ENCODE peak calls at places on chromosomes 1 and 21, in five cellular contexts. J is epithelial cell of proximal tubule, Z is RWPE2, L is GM13976, W is A549. E is an unnamed sample.

GRCh38 chr1:2803086-2803930 is 1.8 kb upstream of the TTC34 start:
- DNase-seq in L (no peak), W (no peak), J (no peak), Z (peak), E (peak)

GRCh38 chr1:219124163-219124562 is 49.5 kb upstream of the LYPLAL1 start:
- DNase-seq in W (no peak), J (no peak), L (no peak), Z (no peak), E (no peak)

GRCh38 chr1:18949689-18950414 is 6.6 kb downstream of the IFFO2 start:
- DNase-seq in L (peak), J (no peak), W (peak), Z (no peak), E (no peak)

GRCh38 chr21:28444567-28444966 is 548.1 kb downstream of the LTN1 start:
- DNase-seq in L (no peak), W (no peak), Z (no peak), J (no peak), E (no peak)

GRCh38 chr1:151222130-151222529 is 23.8 kb downstream of the PIP5K1A start:
- DNase-seq in W (no peak), L (no peak), Z (no peak), J (peak), E (no peak)

GRCh38 chr1:94690033-94690712 is 130.0 kb upstream of the SLC44A3 start:
- DNase-seq in L (no peak), J (no peak), Z (no peak), W (no peak), E (no peak)

GRCh38 chr1:156551866-156552265 is 20.5 kb downstream of the IQGAP3 start:
- DNase-seq in L (no peak), W (peak), J (peak), Z (no peak), E (no peak)

GRCh38 chr1:51750218-51750617 is 128.3 kb downstream of the NRDC start:
- DNase-seq in W (no peak), J (no peak), L (no peak), Z (no peak), E (no peak)

GRCh38 chr1:177923441-177923840 is 46.4 kb downstream of the SEC16B start:
- DNase-seq in W (no peak), J (no peak), Z (no peak), L (no peak), E (no peak)

GRCh38 chr1:231139125-231139649 is 22.7 kb upstream of the TRIM67 start:
- DNase-seq in J (no peak), Z (no peak), L (no peak), W (peak), E (no peak)

GRCh38 chr1:39497570-39497969 is 6.1 kb downstream of the BMP8A start:
- DNase-seq in W (no peak), J (no peak), L (no peak), Z (no peak), E (peak)

GRCh38 chr1:201945157-201945556 is 1.2 kb downstream of the LMOD1 start:
- DNase-seq in Z (no peak), W (no peak), L (no peak), J (no peak), E (no peak)

GRCh38 chr21:43343992-43344886 is 82.7 kb downstream of the SIK1 start:
- DNase-seq in W (peak), Z (no peak), L (no peak), J (no peak), E (no peak)

GRCh38 chr1:210233495-210234253 is 1.1 kb downstream of the SERTAD4 start:
- DNase-seq in J (no peak), W (peak), L (peak), Z (no peak), E (no peak)

GRCh38 chr1:205993068-205993467 is 10.1 kb downstream of the RAB7B start:
- DNase-seq in Z (no peak), L (no peak), J (no peak), W (no peak), E (no peak)
- TF ChIP-seq CTCF in Z (no peak), L (no peak), J (no peak), W (no peak), E (no peak)

DNA sequence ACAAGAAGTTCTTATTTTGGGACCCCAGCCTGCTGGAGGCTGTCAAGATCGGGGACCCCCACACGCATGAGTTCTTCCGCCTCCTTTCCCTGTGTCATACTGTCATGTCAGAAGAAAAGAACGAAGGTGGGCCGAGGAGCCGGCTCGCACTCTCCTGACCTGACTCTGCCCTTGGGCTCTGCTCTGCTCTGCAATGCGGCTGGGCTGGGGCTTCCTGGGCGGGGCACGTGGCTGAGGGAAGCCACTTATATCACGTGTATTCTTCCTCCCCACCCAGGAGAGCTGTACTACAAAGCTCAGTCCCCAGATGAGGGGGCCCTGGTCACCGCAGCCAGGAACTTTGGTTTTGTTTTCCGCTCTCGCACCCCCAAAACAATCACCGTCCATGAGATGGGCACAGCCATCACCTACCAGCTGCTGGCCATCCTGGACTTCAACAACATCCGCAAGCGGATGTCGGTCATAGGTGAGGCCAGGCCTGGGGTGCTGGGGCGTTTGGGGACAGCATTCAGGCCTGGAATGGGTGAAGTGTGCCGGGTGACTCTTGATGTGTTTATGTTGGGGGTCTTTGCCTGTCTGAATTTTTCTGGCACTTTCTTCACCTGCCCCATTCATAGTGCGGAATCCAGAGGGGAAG is 17.6 kb downstream of the ATP8B2 start:
- DNase-seq in L (no peak), Z (no peak), W (no peak), J (no peak), E (no peak)
- TF ChIP-seq CTCF in L (no peak), Z (no peak), W (no peak), J (no peak), E (no peak)

GRCh38 chr1:87472716-87473115 is 144.0 kb downstream of the LMO4 start:
- DNase-seq in J (no peak), Z (no peak), W (no peak), L (no peak), E (no peak)

GRCh38 chr1:87473203-87473661 is 144.6 kb downstream of the LMO4 start:
- DNase-seq in W (no peak), L (no peak), Z (no peak), J (no peak), E (no peak)

GRCh38 chr1:87474098-87474497 is 145.4 kb downstream of the LMO4 start:
- DNase-seq in L (no peak), J (no peak), W (no peak), Z (no peak), E (no peak)

GRCh38 chr1:87478231-87478630 is 149.6 kb downstream of the LMO4 start:
- DNase-seq in W (peak), J (no peak), L (no peak), Z (no peak), E (no peak)
- TF ChIP-seq CTCF in W (no peak), J (peak), L (no peak), Z (peak), E (no peak)

GRCh38 chr21:39726133-39726532 is 18.9 kb upstream of the IGSF5 start:
- DNase-seq in W (no peak), Z (no peak), L (no peak), J (no peak), E (no peak)

GRCh38 chr21:39721885-39722284 is 23.1 kb upstream of the IGSF5 start:
- DNase-seq in J (no peak), Z (no peak), W (no peak), L (no peak), E (no peak)

GRCh38 chr21:39724944-39725343 is 20.0 kb upstream of the IGSF5 start:
- DNase-seq in L (no peak), Z (no peak), J (no peak), W (no peak), E (no peak)

GRCh38 chr21:39715804-39716397 is 29.1 kb upstream of the IGSF5 start:
- DNase-seq in L (peak), J (no peak), W (peak), Z (no peak), E (no peak)

DNA sequence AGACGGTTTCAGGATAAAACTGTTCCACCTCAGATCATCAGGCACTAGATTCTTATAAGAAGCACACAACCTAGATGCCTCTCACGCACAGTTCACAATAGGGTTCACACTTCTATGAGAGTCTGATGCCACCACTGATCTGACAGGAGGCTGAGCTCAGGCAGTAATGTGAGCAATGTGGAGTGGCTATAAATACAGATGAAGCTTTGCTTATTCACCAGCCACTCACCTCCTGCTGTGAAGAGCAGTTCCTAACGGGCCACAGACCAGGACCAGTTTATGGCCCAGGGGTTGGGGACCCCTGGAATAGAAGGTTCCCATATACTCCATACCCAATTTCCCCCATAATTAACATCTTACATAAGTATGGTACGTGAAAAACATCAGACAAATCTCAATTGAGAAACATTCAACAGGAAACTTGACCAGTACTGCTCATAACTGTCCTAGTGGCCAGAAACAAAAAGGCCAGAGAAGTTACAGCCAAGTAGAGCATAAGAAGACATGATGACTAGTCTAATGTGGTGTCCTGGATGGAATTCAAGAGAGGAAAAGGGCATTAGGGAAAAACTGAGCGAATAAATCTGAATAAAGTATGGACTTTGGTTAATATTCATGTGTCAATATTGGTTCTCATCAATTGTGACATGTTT is 24.7 kb upstream of the IGSF5 start:
- DNase-seq in Z (no peak), L (no peak), W (peak), J (no peak), E (no peak)
- TF ChIP-seq CTCF in Z (no peak), L (no peak), W (no peak), J (peak), E (peak)

DNA sequence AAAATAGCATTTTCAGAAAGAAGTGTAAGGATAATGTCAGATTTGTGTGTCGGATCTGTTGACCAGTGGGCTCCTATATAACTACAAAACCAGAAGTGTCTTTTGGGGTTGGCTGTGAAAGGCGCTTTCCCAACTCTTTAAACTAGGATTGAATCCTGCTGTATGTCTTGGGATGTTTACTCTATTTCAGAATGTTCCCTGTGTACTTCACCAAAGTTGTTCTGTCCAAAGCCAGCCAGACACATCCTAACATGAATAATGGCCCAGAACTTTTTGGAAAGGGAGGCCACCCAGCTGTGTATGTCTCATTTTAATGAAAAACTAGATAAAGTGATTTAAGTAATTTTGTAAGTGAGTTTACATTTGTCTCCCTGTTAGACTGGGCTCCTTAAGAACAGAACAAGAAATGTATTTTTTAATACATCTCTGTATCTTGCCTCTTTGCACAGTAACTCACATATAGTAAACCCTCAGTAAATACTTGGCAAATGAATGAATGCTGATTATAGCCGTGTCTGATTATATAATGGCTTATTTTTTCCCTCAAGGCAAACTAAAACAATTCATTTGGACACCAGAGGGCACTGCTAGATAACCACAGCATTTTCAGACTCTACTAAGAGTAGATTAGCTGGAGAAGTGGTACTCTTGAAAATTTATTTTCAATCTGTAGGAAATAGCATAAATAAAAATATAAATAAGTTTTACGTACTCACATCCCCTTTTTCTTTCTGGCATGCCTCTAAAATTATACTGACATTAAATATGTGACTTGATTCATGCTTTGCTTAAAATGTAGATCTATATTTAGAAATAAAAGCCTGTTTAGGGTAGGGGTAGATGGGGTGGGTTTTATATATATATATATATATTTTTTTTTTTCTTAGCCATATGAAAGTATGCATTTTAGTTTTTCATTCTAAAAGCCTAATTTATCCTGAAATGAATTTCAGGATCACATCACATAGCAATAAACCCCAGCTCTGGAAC is 23.8 kb downstream of the TSEN15 start:
- DNase-seq in W (peak), L (peak), J (peak), Z (no peak), E (no peak)
- TF ChIP-seq CTCF in W (peak), L (peak), J (peak), Z (peak), E (peak)

DNA sequence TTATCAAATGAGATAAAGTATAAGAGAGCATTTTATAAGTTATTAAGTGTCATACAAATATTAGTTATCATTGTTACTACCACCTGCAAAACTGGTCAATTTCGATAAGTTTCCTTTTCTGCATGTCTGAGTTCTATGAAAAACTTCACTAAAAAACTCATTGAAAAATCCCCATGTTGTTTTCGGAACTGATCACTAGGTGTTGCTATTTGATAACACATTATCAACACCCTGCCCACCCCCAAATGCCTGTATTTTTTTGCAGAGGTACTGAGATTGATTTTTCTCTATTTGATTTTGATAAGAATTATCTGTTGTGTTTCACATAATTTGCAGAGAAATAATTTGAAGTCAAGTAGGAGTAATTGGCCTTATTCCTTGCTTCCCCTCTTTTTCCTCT is 22.1 kb upstream of the DISP1 start:
- DNase-seq in Z (no peak), J (no peak), L (peak), W (peak), E (no peak)
- TF ChIP-seq CTCF in Z (peak), J (peak), L (no peak), W (peak), E (peak)

E was measured in chondrocyte.